ENCODE peak calls at places on chromosomes 12 and 14, in five cellular contexts. H is right cardiac atrium, G is germinal center, V is activated T-cell treated with anti-CD3 and anti-CD28 coated beads for 1 hour, M is amniotic stem cell. R is an unnamed sample.
A peak's percentile ranks its signal among the peaks of the same experiment; 100 is the strongest.

GRCh38 chr12:102696045-102696444 is 215.7 kb upstream of the IGF1 start:
- DNase-seq in V (no peak), M (no peak), G (no peak), H (no peak), R (no peak)

GRCh38 chr12:15853877-15854276 is 28.3 kb upstream of the STRAP start:
- DNase-seq in M (no peak), G (no peak), V (no peak), H (no peak), R (no peak)

GRCh38 chr12:124833693-124834122 is 30.0 kb downstream of the SCARB1 start:
- DNase-seq in M (no peak), V (no peak), G (no peak), H (peak; percentile 81), R (no peak)

GRCh38 chr12:107760207-107760816 is 625 bp downstream of the PRDM4 start:
- DNase-seq in V (peak; percentile 12), M (no peak), G (peak; percentile 38), H (no peak), R (no peak)

GRCh38 chr12:30811966-30812365 is 57.2 kb upstream of the CAPRIN2 start:
- DNase-seq in M (no peak), G (no peak), H (no peak), V (no peak), R (no peak)

GRCh38 chr12:98084950-98085349 is 430.4 kb upstream of the TMPO start:
- DNase-seq in V (no peak), G (no peak), M (no peak), H (no peak), R (no peak)

GRCh38 chr14:77459072-77459723 is 1.3 kb downstream of the AHSA1 start:
- DNase-seq in H (no peak), V (peak; percentile 38), G (peak; percentile 40), M (peak; percentile 46), R (no peak)

GRCh38 chr14:68664225-68664681 is 128.6 kb downstream of the ZFP36L1 start:
- DNase-seq in G (no peak), V (no peak), M (no peak), H (no peak), R (no peak)

GRCh38 chr14:76904740-76905569 is 78.7 kb downstream of the LRRC74A start:
- DNase-seq in M (peak; percentile 95), V (peak; percentile 60), H (peak; percentile 81), G (peak; percentile 67), R (peak; percentile 67)

GRCh38 chr12:28535216-28535615 is 345.0 kb downstream of the CCDC91 start:
- DNase-seq in V (no peak), M (no peak), H (no peak), G (no peak), R (no peak)

GRCh38 chr12:110579239-110579888 is 3.8 kb downstream of the PPTC7 start:
- DNase-seq in V (no peak), M (no peak), H (no peak), G (no peak), R (no peak)

GRCh38 chr12:25994252-25994651 is 35.8 kb downstream of the RASSF8 start:
- DNase-seq in G (no peak), H (no peak), V (no peak), M (peak; percentile 61), R (no peak)

GRCh38 chr14:103607039-103607668 is 21.9 kb upstream of the KLC1 start:
- DNase-seq in M (no peak), G (peak; percentile 45), V (peak; percentile 27), H (peak; percentile 90), R (peak; percentile 62)

GRCh38 chr12:6536894-6537579 is 2.7 kb downstream of the GAPDH start:
- DNase-seq in V (no peak), H (no peak), M (no peak), G (no peak), R (no peak)

GRCh38 chr12:85996280-85996679 is 122.2 kb downstream of the NTS start:
- DNase-seq in H (no peak), V (no peak), G (no peak), M (no peak), R (no peak)

GRCh38 chr12:51048601-51049369 is 658 bp downstream of the LETMD1 start:
- DNase-seq in V (no peak), M (no peak), G (peak; percentile 10), H (no peak), R (no peak)

GRCh38 chr12:12979731-12980259 is 20.3 kb downstream of the HEBP1 start:
- DNase-seq in G (no peak), H (no peak), V (no peak), M (peak; percentile 94), R (no peak)